ENCODE peak calls at places on chromosomes 1 and 21, in eight cellular contexts. One of them, this sample, is unnamed.

GRCh38 chr21:28459193-28459592 is 533.5 kb downstream of the LTN1 start:
- DNase-seq in fibroblast of lung: peak; percentile 42
- DNase-seq in adrenal gland: no peak
- DNase-seq in hepatocyte: no peak
- DNase-seq in upper lobe of left lung: no peak
- DNase-seq in pancreas: no peak
- DNase-seq in stomach: no peak
- DNase-seq in left ventricle myocardium inferior: no peak
- DNase-seq in this sample: no peak

GRCh38 chr21:32595431-32595830 is 10.1 kb upstream of the TCP10L start:
- DNase-seq in hepatocyte: no peak
- DNase-seq in left ventricle myocardium inferior: no peak
- DNase-seq in fibroblast of lung: no peak
- DNase-seq in upper lobe of left lung: no peak
- DNase-seq in pancreas: no peak
- DNase-seq in adrenal gland: no peak
- DNase-seq in stomach: no peak
- DNase-seq in this sample: no peak

GRCh38 chr1:84257617-84258016 is 43.9 kb upstream of the SAMD13 start:
- DNase-seq in stomach: no peak
- DNase-seq in pancreas: no peak
- DNase-seq in fibroblast of lung: peak; percentile 44
- DNase-seq in adrenal gland: no peak
- DNase-seq in upper lobe of left lung: no peak
- DNase-seq in hepatocyte: no peak
- DNase-seq in left ventricle myocardium inferior: no peak
- DNase-seq in this sample: no peak

GRCh38 chr1:18373882-18374493 is 106.7 kb upstream of the KLHDC7A start:
- DNase-seq in adrenal gland: no peak
- DNase-seq in stomach: no peak
- DNase-seq in pancreas: peak; percentile 12
- DNase-seq in hepatocyte: no peak
- DNase-seq in fibroblast of lung: no peak
- DNase-seq in left ventricle myocardium inferior: no peak
- DNase-seq in upper lobe of left lung: peak; percentile 36
- DNase-seq in this sample: peak; percentile 27

GRCh38 chr1:183989078-183989577 is 48.4 kb downstream of the COLGALT2 start:
- DNase-seq in stomach: no peak
- DNase-seq in adrenal gland: no peak
- DNase-seq in pancreas: no peak
- DNase-seq in upper lobe of left lung: no peak
- DNase-seq in hepatocyte: peak; percentile 12
- DNase-seq in fibroblast of lung: peak; percentile 43
- DNase-seq in left ventricle myocardium inferior: peak; percentile 50
- DNase-seq in this sample: no peak

GRCh38 chr1:43331688-43332087 is 5.9 kb upstream of the MPL start:
- DNase-seq in left ventricle myocardium inferior: no peak
- DNase-seq in adrenal gland: no peak
- DNase-seq in stomach: no peak
- DNase-seq in hepatocyte: no peak
- DNase-seq in fibroblast of lung: no peak
- DNase-seq in pancreas: no peak
- DNase-seq in upper lobe of left lung: no peak
- DNase-seq in this sample: no peak

GRCh38 chr1:34842952-34843371 is 16.6 kb downstream of the SMIM12 start:
- DNase-seq in adrenal gland: no peak
- DNase-seq in upper lobe of left lung: no peak
- DNase-seq in pancreas: no peak
- DNase-seq in left ventricle myocardium inferior: no peak
- DNase-seq in hepatocyte: no peak
- DNase-seq in fibroblast of lung: no peak
- DNase-seq in stomach: no peak
- DNase-seq in this sample: no peak

GRCh38 chr1:26408604-26409003 is 2.0 kb upstream of the LIN28A start:
- DNase-seq in pancreas: peak; percentile 69
- DNase-seq in adrenal gland: peak; percentile 70
- DNase-seq in hepatocyte: peak; percentile 91
- DNase-seq in left ventricle myocardium inferior: peak; percentile 61
- DNase-seq in upper lobe of left lung: peak; percentile 32
- DNase-seq in fibroblast of lung: peak; percentile 76
- DNase-seq in stomach: peak; percentile 68
- DNase-seq in this sample: peak; percentile 70

GRCh38 chr1:11196945-11197344 is 7.8 kb downstream of the ANGPTL7 start:
- DNase-seq in stomach: no peak
- DNase-seq in adrenal gland: no peak
- DNase-seq in hepatocyte: no peak
- DNase-seq in upper lobe of left lung: no peak
- DNase-seq in left ventricle myocardium inferior: no peak
- DNase-seq in fibroblast of lung: no peak
- DNase-seq in pancreas: no peak
- DNase-seq in this sample: no peak

GRCh38 chr1:202144510-202145324 is at the start of gene ARL8A:
- DNase-seq in pancreas: peak; percentile 63
- DNase-seq in stomach: peak; percentile 73
- DNase-seq in fibroblast of lung: no peak
- DNase-seq in hepatocyte: peak; percentile 84
- DNase-seq in left ventricle myocardium inferior: peak; percentile 82
- DNase-seq in adrenal gland: no peak
- DNase-seq in upper lobe of left lung: peak; percentile 95
- DNase-seq in this sample: peak; percentile 80

GRCh38 chr1:43373034-43373940 is 5.5 kb upstream of the ELOVL1 start:
- DNase-seq in stomach: no peak
- DNase-seq in hepatocyte: peak; percentile 27
- DNase-seq in adrenal gland: peak; percentile 53
- DNase-seq in fibroblast of lung: peak; percentile 79
- DNase-seq in upper lobe of left lung: no peak
- DNase-seq in left ventricle myocardium inferior: peak; percentile 29
- DNase-seq in pancreas: no peak
- DNase-seq in this sample: no peak

GRCh38 chr21:15514073-15514946 is 215.5 kb upstream of the USP25 start:
- DNase-seq in upper lobe of left lung: no peak
- DNase-seq in pancreas: no peak
- DNase-seq in fibroblast of lung: no peak
- DNase-seq in left ventricle myocardium inferior: no peak
- DNase-seq in adrenal gland: no peak
- DNase-seq in hepatocyte: peak; percentile 40
- DNase-seq in stomach: no peak
- DNase-seq in this sample: peak; percentile 36

GRCh38 chr1:85611390-85611789 is 30.8 kb downstream of the CCN1 start:
- DNase-seq in upper lobe of left lung: no peak
- DNase-seq in adrenal gland: no peak
- DNase-seq in fibroblast of lung: peak; percentile 90
- DNase-seq in stomach: no peak
- DNase-seq in hepatocyte: no peak
- DNase-seq in pancreas: no peak
- DNase-seq in left ventricle myocardium inferior: no peak
- DNase-seq in this sample: no peak

GRCh38 chr1:167957710-167958109 is 20.8 kb upstream of the MPC2 start:
- DNase-seq in adrenal gland: no peak
- DNase-seq in upper lobe of left lung: no peak
- DNase-seq in left ventricle myocardium inferior: no peak
- DNase-seq in fibroblast of lung: no peak
- DNase-seq in stomach: no peak
- DNase-seq in hepatocyte: no peak
- DNase-seq in pancreas: no peak
- DNase-seq in this sample: no peak

DNA sequence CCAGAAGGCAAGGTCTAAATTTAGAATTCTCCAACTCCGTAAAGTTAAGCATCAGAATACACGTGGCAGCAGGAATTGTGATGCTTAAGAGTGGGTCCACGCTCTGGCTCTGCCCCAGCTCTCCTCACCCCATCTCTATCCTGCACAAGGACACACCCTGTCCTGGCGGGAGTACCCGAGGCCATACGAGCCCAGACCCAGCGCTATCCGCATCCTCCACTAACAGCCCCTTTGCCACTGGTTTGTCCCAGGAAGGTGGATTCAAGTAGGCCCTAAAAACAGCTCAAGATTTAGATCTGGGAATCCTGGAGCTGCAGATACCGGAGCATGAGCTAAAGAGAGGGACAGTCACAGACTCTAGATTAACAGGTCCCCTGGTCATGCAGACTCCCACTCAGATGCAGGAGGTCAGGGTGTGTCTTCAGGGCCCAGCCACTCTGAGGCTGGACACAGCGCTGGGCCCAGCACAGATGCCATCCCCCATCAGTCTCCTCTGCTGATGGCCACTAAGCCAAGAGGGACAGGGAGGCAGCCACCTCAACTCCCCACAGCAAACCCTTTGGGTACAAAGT is 393.3 kb downstream of the NPHP4 start:
- DNase-seq in fibroblast of lung: no peak
- DNase-seq in adrenal gland: no peak
- DNase-seq in stomach: peak; percentile 23
- DNase-seq in hepatocyte: no peak
- DNase-seq in pancreas: no peak
- DNase-seq in left ventricle myocardium inferior: no peak
- DNase-seq in upper lobe of left lung: no peak
- DNase-seq in this sample: peak; percentile 3
- H3K27ac ChIP-seq in fibroblast of lung: no peak overlapping the region
- H3K27ac ChIP-seq in adrenal gland: no peak overlapping the region
- H3K27ac ChIP-seq in stomach: peak overlapping the region; percentile 45
- H3K27ac ChIP-seq in hepatocyte: peak overlapping the region; percentile 38
- H3K27ac ChIP-seq in pancreas: no peak overlapping the region
- H3K27ac ChIP-seq in left ventricle myocardium inferior: no peak overlapping the region
- H3K27ac ChIP-seq in upper lobe of left lung: no peak overlapping the region
- H3K27ac ChIP-seq in this sample: no peak overlapping the region

GRCh38 chr1:93668121-93668520 is 13.5 kb downstream of the BCAR3 start:
- DNase-seq in hepatocyte: no peak
- DNase-seq in stomach: no peak
- DNase-seq in adrenal gland: no peak
- DNase-seq in left ventricle myocardium inferior: no peak
- DNase-seq in pancreas: no peak
- DNase-seq in upper lobe of left lung: no peak
- DNase-seq in fibroblast of lung: no peak
- DNase-seq in this sample: no peak

GRCh38 chr1:93668951-93669350 is 12.7 kb downstream of the BCAR3 start:
- DNase-seq in stomach: no peak
- DNase-seq in adrenal gland: no peak
- DNase-seq in pancreas: no peak
- DNase-seq in hepatocyte: no peak
- DNase-seq in left ventricle myocardium inferior: no peak
- DNase-seq in fibroblast of lung: no peak
- DNase-seq in upper lobe of left lung: no peak
- DNase-seq in this sample: no peak

GRCh38 chr1:93667642-93668041 is 14.0 kb downstream of the BCAR3 start:
- DNase-seq in stomach: no peak
- DNase-seq in hepatocyte: peak; percentile 17
- DNase-seq in adrenal gland: no peak
- DNase-seq in upper lobe of left lung: no peak
- DNase-seq in fibroblast of lung: no peak
- DNase-seq in pancreas: no peak
- DNase-seq in left ventricle myocardium inferior: no peak
- DNase-seq in this sample: no peak

GRCh38 chr1:93670141-93670540 is 11.5 kb downstream of the BCAR3 start:
- DNase-seq in upper lobe of left lung: no peak
- DNase-seq in stomach: peak; percentile 52
- DNase-seq in adrenal gland: peak; percentile 86
- DNase-seq in hepatocyte: no peak
- DNase-seq in pancreas: no peak
- DNase-seq in fibroblast of lung: peak; percentile 74
- DNase-seq in left ventricle myocardium inferior: peak; percentile 30
- DNase-seq in this sample: no peak

GRCh38 chr1:93669369-93669768 is 12.3 kb downstream of the BCAR3 start:
- DNase-seq in upper lobe of left lung: no peak
- DNase-seq in hepatocyte: no peak
- DNase-seq in left ventricle myocardium inferior: no peak
- DNase-seq in adrenal gland: no peak
- DNase-seq in pancreas: no peak
- DNase-seq in fibroblast of lung: no peak
- DNase-seq in stomach: no peak
- DNase-seq in this sample: no peak
- H3K4me1 ChIP-seq in upper lobe of left lung: peaks cover 71% of the 10 kb centered on the region
- H3K4me1 ChIP-seq in hepatocyte: peaks cover 82% of the 10 kb centered on the region
- H3K4me1 ChIP-seq in left ventricle myocardium inferior: peaks cover 100% of the 10 kb centered on the region
- H3K4me1 ChIP-seq in adrenal gland: peaks cover 99% of the 10 kb centered on the region
- H3K4me1 ChIP-seq in pancreas: peaks cover 8% of the 10 kb centered on the region
- H3K4me1 ChIP-seq in fibroblast of lung: peaks cover 44% of the 10 kb centered on the region
- H3K4me1 ChIP-seq in stomach: peaks cover 91% of the 10 kb centered on the region
- H3K4me1 ChIP-seq in this sample: peaks cover 8% of the 10 kb centered on the region

DNA sequence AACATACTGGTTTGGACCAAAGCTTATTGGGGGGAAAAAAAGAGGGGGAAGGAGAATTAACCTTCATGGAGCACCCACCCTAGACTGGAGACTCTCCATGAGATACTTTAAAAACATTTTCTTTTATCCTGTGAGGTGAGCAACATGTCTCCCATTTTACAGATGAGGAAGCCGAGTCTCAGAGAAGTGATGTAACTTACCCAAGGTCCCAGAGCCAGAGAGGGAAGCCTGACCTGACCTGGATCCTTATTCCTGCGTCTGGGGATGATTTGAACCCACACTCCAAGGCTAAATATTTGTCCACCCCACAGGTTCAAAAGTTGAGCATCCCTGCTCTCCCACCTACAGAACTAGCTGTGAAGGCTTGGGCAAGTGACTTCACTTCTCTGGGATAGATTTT is 137.9 kb upstream of the JUN start:
- DNase-seq in upper lobe of left lung: no peak
- DNase-seq in pancreas: no peak
- DNase-seq in hepatocyte: no peak
- DNase-seq in fibroblast of lung: no peak
- DNase-seq in left ventricle myocardium inferior: no peak
- DNase-seq in adrenal gland: no peak
- DNase-seq in stomach: no peak
- DNase-seq in this sample: no peak
- H3K27ac ChIP-seq in upper lobe of left lung: peak overlapping the region; percentile 67
- H3K27ac ChIP-seq in pancreas: no peak overlapping the region
- H3K27ac ChIP-seq in hepatocyte: peak overlapping the region; percentile 94
- H3K27ac ChIP-seq in fibroblast of lung: no peak overlapping the region
- H3K27ac ChIP-seq in left ventricle myocardium inferior: peak overlapping the region; percentile 59
- H3K27ac ChIP-seq in adrenal gland: no peak overlapping the region
- H3K27ac ChIP-seq in stomach: peak overlapping the region; percentile 48
- H3K27ac ChIP-seq in this sample: peak overlapping the region; percentile 64

GRCh38 chr1:36326499-36326898 is 3.1 kb upstream of the EVA1B start:
- DNase-seq in upper lobe of left lung: no peak
- DNase-seq in fibroblast of lung: no peak
- DNase-seq in left ventricle myocardium inferior: no peak
- DNase-seq in pancreas: no peak
- DNase-seq in adrenal gland: no peak
- DNase-seq in hepatocyte: no peak
- DNase-seq in stomach: no peak
- DNase-seq in this sample: no peak

GRCh38 chr1:36322786-36323635 is 434 bp downstream of the EVA1B start:
- DNase-seq in hepatocyte: peak; percentile 67
- DNase-seq in pancreas: no peak
- DNase-seq in fibroblast of lung: peak; percentile 69
- DNase-seq in adrenal gland: peak; percentile 38
- DNase-seq in left ventricle myocardium inferior: peak; percentile 53
- DNase-seq in upper lobe of left lung: peak; percentile 90
- DNase-seq in stomach: peak; percentile 34
- DNase-seq in this sample: peak; percentile 45

GRCh38 chr1:36322085-36322785 is 1.2 kb downstream of the EVA1B start:
- DNase-seq in fibroblast of lung: peak; percentile 26
- DNase-seq in stomach: no peak
- DNase-seq in left ventricle myocardium inferior: no peak
- DNase-seq in adrenal gland: no peak
- DNase-seq in pancreas: no peak
- DNase-seq in hepatocyte: no peak
- DNase-seq in upper lobe of left lung: peak; percentile 88
- DNase-seq in this sample: no peak

GRCh38 chr1:36323636-36324321 is at the start of gene EVA1B:
- DNase-seq in fibroblast of lung: peak; percentile 84
- DNase-seq in pancreas: peak; percentile 49
- DNase-seq in upper lobe of left lung: peak; percentile 94
- DNase-seq in hepatocyte: peak; percentile 90
- DNase-seq in left ventricle myocardium inferior: peak; percentile 89
- DNase-seq in adrenal gland: peak; percentile 73
- DNase-seq in stomach: peak; percentile 73
- DNase-seq in this sample: peak; percentile 75

GRCh38 chr1:36324322-36324802 is 917 bp upstream of the EVA1B start:
- DNase-seq in fibroblast of lung: no peak
- DNase-seq in left ventricle myocardium inferior: no peak
- DNase-seq in stomach: no peak
- DNase-seq in adrenal gland: no peak
- DNase-seq in pancreas: no peak
- DNase-seq in hepatocyte: no peak
- DNase-seq in upper lobe of left lung: no peak
- DNase-seq in this sample: no peak
- H3K4me1 ChIP-seq in fibroblast of lung: peaks cover 28% of the 10 kb centered on the region
- H3K4me1 ChIP-seq in left ventricle myocardium inferior: peaks cover 58% of the 10 kb centered on the region
- H3K4me1 ChIP-seq in stomach: peaks cover 50% of the 10 kb centered on the region
- H3K4me1 ChIP-seq in adrenal gland: peaks cover 38% of the 10 kb centered on the region
- H3K4me1 ChIP-seq in pancreas: peaks cover 7% of the 10 kb centered on the region
- H3K4me1 ChIP-seq in hepatocyte: peaks cover 45% of the 10 kb centered on the region
- H3K4me1 ChIP-seq in upper lobe of left lung: peaks cover 51% of the 10 kb centered on the region
- H3K4me1 ChIP-seq in this sample: peaks cover 19% of the 10 kb centered on the region

This sample was measured in colonic mucosa.